ENCODE peak calls at places on chromosomes 4 and X, in five cellular contexts. B, M, O, V and T are unnamed samples.

GRCh38 chr4:1044469-1045192 is 33.2 kb downstream of the FGFRL1 start:
- DNase-seq in B (no peak), M (no peak), O (peak; percentile 20), V (peak; percentile 57), T (no peak)

GRCh38 chr4:81032805-81033684 is 2.5 kb downstream of the BMP3 start:
- DNase-seq in B (no peak), M (no peak), O (no peak), V (no peak), T (no peak)

GRCh38 chrX:110965409-110965808 is 130.6 kb upstream of the PAK3 start:
- DNase-seq in B (no peak), M (no peak), O (no peak), V (no peak), T (no peak)

GRCh38 chr4:16449381-16449780 is 223.1 kb upstream of the TAPT1 start:
- DNase-seq in B (no peak), M (no peak), O (no peak), V (no peak), T (no peak)

GRCh38 chr4:116055857-116056827 is 942.7 kb upstream of the NDST4 start:
- DNase-seq in B (no peak), M (no peak), O (no peak), V (no peak), T (no peak)

GRCh38 chr4:183434264-183435045 is 10.0 kb upstream of the CDKN2AIP start:
- DNase-seq in B (no peak), M (no peak), O (no peak), V (no peak), T (no peak)

GRCh38 chr4:1711906-1712215 is 258 bp downstream of the SLBP start:
- DNase-seq in B (no peak), M (no peak), O (no peak), V (no peak), T (no peak)

GRCh38 chr4:121736735-121737351 is 28.1 kb downstream of the SMIM43 start:
- DNase-seq in B (no peak), M (no peak), O (no peak), V (no peak), T (no peak)

GRCh38 chrX:70755850-70756249 is 152.7 kb downstream of the TEX11 start:
- DNase-seq in B (no peak), M (no peak), O (no peak), V (no peak), T (peak; percentile 52)

GRCh38 chr4:8613421-8614364 is 21.1 kb downstream of the CPZ start:
- DNase-seq in B (no peak), M (no peak), O (peak; percentile 16), V (no peak), T (no peak)

GRCh38 chr4:96767815-96768480 is 928.1 kb downstream of the PDHA2 start:
- DNase-seq in B (no peak), M (no peak), O (no peak), V (no peak), T (no peak)

GRCh38 chrX:84318661-84319060 is 130.7 kb upstream of the RPS6KA6 start:
- DNase-seq in B (no peak), M (no peak), O (no peak), V (no peak), T (no peak)

GRCh38 chrX:40402771-40403533 is 177.8 kb upstream of the ATP6AP2 start:
- DNase-seq in B (no peak), M (peak; percentile 1), O (no peak), V (no peak), T (no peak)

GRCh38 chrX:12802741-12803140 is 11.5 kb downstream of the PRPS2 start:
- DNase-seq in B (no peak), M (no peak), O (no peak), V (no peak), T (no peak)

GRCh38 chrX:25873196-25873595 is 264.9 kb upstream of the MAGEB18 start:
- DNase-seq in B (no peak), M (no peak), O (no peak), V (no peak), T (no peak)

GRCh38 chrX:153568612-153569011 is 30.3 kb downstream of the CCNQ start:
- DNase-seq in B (no peak), M (no peak), O (no peak), V (no peak), T (no peak)

GRCh38 chrX:51608071-51608470 is 10.6 kb downstream of the CENPVL3 start:
- DNase-seq in B (no peak), M (no peak), O (no peak), V (no peak), T (no peak)

GRCh38 chrX:106401965-106402559 is 209.7 kb upstream of the RADX start:
- DNase-seq in B (no peak), M (no peak), O (no peak), V (no peak), T (no peak)

GRCh38 chrX:106392346-106392745 is 219.4 kb upstream of the RADX start:
- DNase-seq in B (no peak), M (no peak), O (no peak), V (no peak), T (no peak)

GRCh38 chrX:106397788-106398538 is 213.8 kb upstream of the RADX start:
- DNase-seq in B (no peak), M (no peak), O (no peak), V (no peak), T (no peak)
- TF ChIP-seq CTCF in B (peak; percentile 34), M (no peak), O (no peak), V (peak; percentile 6), T (no peak)

GRCh38 chr4:56260320-56260719 is 127.0 kb downstream of the AASDH start:
- DNase-seq in B (no peak), M (no peak), O (no peak), V (no peak), T (no peak)
- H3K27me3 ChIP-seq in B (no peaks in the 10 kb centered on the region), M (no peaks in the 10 kb centered on the region), O (no peaks in the 10 kb centered on the region), V (no peaks in the 10 kb centered on the region), T (no peaks in the 10 kb centered on the region)

GRCh38 chr4:115042496-115042895 is 70.9 kb downstream of the NDST4 start:
- DNase-seq in B (no peak), M (no peak), O (no peak), V (no peak), T (no peak)
- TF ChIP-seq CTCF in B (peak; percentile 12), M (peak; percentile 37), O (no peak), V (no peak), T (no peak)

GRCh38 chr4:54102747-54103146 is 2.8 kb downstream of the GSX2 start:
- DNase-seq in B (no peak), M (no peak), O (no peak), V (no peak), T (no peak)
- H3K27me3 ChIP-seq in B (peaks cover 100% of the 10 kb centered on the region), M (peaks cover 43% of the 10 kb centered on the region), O (peaks cover 43% of the 10 kb centered on the region), V (peaks cover 95% of the 10 kb centered on the region), T (peaks cover 96% of the 10 kb centered on the region)

DNA sequence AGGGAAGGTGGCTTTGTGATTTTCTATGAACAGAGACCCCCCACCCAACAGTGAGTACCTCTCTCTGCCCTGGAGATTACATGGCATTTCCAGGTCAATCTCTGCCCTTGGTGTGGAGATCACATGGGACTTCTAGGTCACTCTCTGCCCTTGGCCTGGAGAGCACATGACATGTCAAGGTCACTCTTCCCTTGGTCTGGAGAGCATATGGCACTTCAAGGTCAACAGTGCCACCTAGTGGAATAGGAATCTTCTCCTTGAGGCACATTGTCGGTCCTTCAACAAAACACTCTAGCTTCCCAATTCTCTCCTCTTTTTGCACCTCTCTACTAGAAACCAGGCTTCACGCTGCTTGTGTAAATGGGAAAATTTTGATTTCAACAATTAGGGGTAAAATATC is 66.2 kb upstream of the TACR3 start:
- DNase-seq in B (no peak), M (no peak), O (no peak), V (no peak), T (no peak)
- TF ChIP-seq CTCF in B (peak; percentile 23), M (peak; percentile 3), O (peak; percentile 14), V (peak; percentile 36), T (no peak)

GRCh38 chr4:58286335-58286734 is 1176.2 kb upstream of the IGFBP7 start:
- DNase-seq in B (no peak), M (no peak), O (no peak), V (no peak), T (no peak)
- H3K27me3 ChIP-seq in B (no peaks in the 10 kb centered on the region), M (no peaks in the 10 kb centered on the region), O (no peaks in the 10 kb centered on the region), V (no peaks in the 10 kb centered on the region), T (no peaks in the 10 kb centered on the region)